ENCODE peak calls at places on chromosomes 3 and 15, in five cellular contexts. O is kidney glomerular epithelial cell; I is amniotic epithelial cell; V is stimulated activated CD4-positive, alpha-beta T cell treated with anti-CD3 and anti-CD28 coated beads, Interleukin-1b, Interleukin-23, amount 100 ng/mL, for 1 hour; Y is EL. N is an unnamed sample.

GRCh38 chr3:136595862-136596697 is 156.1 kb downstream of the STAG1 start:
- DNase-seq in I (no peak), Y (no peak), V (no peak), O (no peak), N (no peak)

GRCh38 chr15:92809880-92810361 is 90.2 kb upstream of the CHD2 start:
- DNase-seq in Y (peak), V (no peak), O (peak), I (peak), N (no peak)

GRCh38 chr3:131975047-131975446 is 59.8 kb downstream of the CPNE4 start:
- DNase-seq in V (no peak), O (no peak), I (no peak), Y (no peak), N (no peak)

GRCh38 chr15:73403171-73403570 is 34.4 kb upstream of the HCN4 start:
- DNase-seq in O (no peak), I (peak), Y (no peak), V (no peak), N (no peak)

GRCh38 chr3:47421741-47422649 is 41.2 kb downstream of the PTPN23 start:
- DNase-seq in Y (peak), I (peak), O (no peak), V (no peak), N (no peak)

GRCh38 chr15:38559908-38560307 is 4.7 kb downstream of the RASGRP1 start:
- DNase-seq in O (no peak), Y (no peak), V (no peak), I (no peak), N (no peak)

GRCh38 chr3:62046326-62046725 is 327.0 kb downstream of the FEZF2 start:
- DNase-seq in I (peak), Y (peak), V (no peak), O (no peak), N (no peak)

GRCh38 chr15:80727196-80727595 is 32.1 kb downstream of the ABHD17C start:
- DNase-seq in Y (peak), V (no peak), O (no peak), I (peak), N (no peak)

GRCh38 chr3:52183786-52184445 is 14.0 kb upstream of the ALAS1 start:
- DNase-seq in O (no peak), Y (no peak), V (no peak), I (no peak), N (no peak)

GRCh38 chr3:149020839-149021252 is 29.5 kb downstream of the GYG1 start:
- DNase-seq in O (no peak), Y (no peak), V (no peak), I (no peak), N (no peak)

GRCh38 chr15:99212401-99212800 is 37.0 kb downstream of the TTC23 start:
- DNase-seq in O (peak), I (peak), V (no peak), Y (peak), N (no peak)

N was measured in esophagus muscularis mucosa.